ENCODE peak calls at places on chromosomes 6 and 20, in nine cellular contexts. One of them, this sample, is unnamed.

GRCh38 chr6:140346461-140346860 is 972.0 kb upstream of the CITED2 start:
- DNase-seq in KG1: no peak
- DNase-seq in endodermal cell: no peak
- DNase-seq in osteocyte: no peak
- DNase-seq in left ventricle myocardium inferior: no peak
- DNase-seq in nucleus accumbens: no peak
- DNase-seq in T follicular helper cell: no peak
- DNase-seq in MCF 10A: peak
- DNase-seq in hypothalamus: no peak
- DNase-seq in this sample: no peak

GRCh38 chr6:66687611-66688140 is 980.6 kb upstream of the EYS start:
- DNase-seq in hypothalamus: no peak
- DNase-seq in endodermal cell: no peak
- DNase-seq in nucleus accumbens: no peak
- DNase-seq in left ventricle myocardium inferior: no peak
- DNase-seq in KG1: no peak
- DNase-seq in osteocyte: no peak
- DNase-seq in MCF 10A: no peak
- DNase-seq in T follicular helper cell: no peak
- DNase-seq in this sample: no peak

GRCh38 chr6:49553353-49553752 is 2.9 kb downstream of the C6orf141 start:
- DNase-seq in KG1: no peak
- DNase-seq in hypothalamus: no peak
- DNase-seq in left ventricle myocardium inferior: no peak
- DNase-seq in MCF 10A: peak
- DNase-seq in osteocyte: no peak
- DNase-seq in endodermal cell: no peak
- DNase-seq in T follicular helper cell: no peak
- DNase-seq in nucleus accumbens: no peak
- DNase-seq in this sample: no peak

GRCh38 chr6:85118233-85118632 is 331.6 kb upstream of the NT5E start:
- DNase-seq in hypothalamus: no peak
- DNase-seq in left ventricle myocardium inferior: no peak
- DNase-seq in KG1: no peak
- DNase-seq in endodermal cell: peak
- DNase-seq in osteocyte: no peak
- DNase-seq in nucleus accumbens: no peak
- DNase-seq in T follicular helper cell: no peak
- DNase-seq in MCF 10A: no peak
- DNase-seq in this sample: no peak

GRCh38 chr20:58208944-58209343 is 19.5 kb downstream of the ANKRD60 start:
- DNase-seq in nucleus accumbens: no peak
- DNase-seq in left ventricle myocardium inferior: no peak
- DNase-seq in osteocyte: no peak
- DNase-seq in T follicular helper cell: no peak
- DNase-seq in hypothalamus: no peak
- DNase-seq in endodermal cell: peak
- DNase-seq in KG1: no peak
- DNase-seq in MCF 10A: no peak
- DNase-seq in this sample: no peak

GRCh38 chr6:126803769-126804168 is 314.7 kb upstream of the RSPO3 start:
- DNase-seq in osteocyte: no peak
- DNase-seq in left ventricle myocardium inferior: no peak
- DNase-seq in nucleus accumbens: no peak
- DNase-seq in T follicular helper cell: no peak
- DNase-seq in endodermal cell: no peak
- DNase-seq in KG1: no peak
- DNase-seq in MCF 10A: no peak
- DNase-seq in hypothalamus: no peak
- DNase-seq in this sample: no peak

GRCh38 chr6:100724222-100724621 is 156.9 kb downstream of the ASCC3 start:
- DNase-seq in T follicular helper cell: no peak
- DNase-seq in nucleus accumbens: no peak
- DNase-seq in KG1: no peak
- DNase-seq in left ventricle myocardium inferior: no peak
- DNase-seq in MCF 10A: no peak
- DNase-seq in endodermal cell: no peak
- DNase-seq in hypothalamus: no peak
- DNase-seq in osteocyte: no peak
- DNase-seq in this sample: no peak

GRCh38 chr6:122151768-122152167 is 247.7 kb upstream of the HSF2 start:
- DNase-seq in MCF 10A: no peak
- DNase-seq in osteocyte: no peak
- DNase-seq in T follicular helper cell: no peak
- DNase-seq in hypothalamus: no peak
- DNase-seq in nucleus accumbens: no peak
- DNase-seq in left ventricle myocardium inferior: no peak
- DNase-seq in KG1: no peak
- DNase-seq in endodermal cell: no peak
- DNase-seq in this sample: no peak

GRCh38 chr20:38932457-38933120 is 6.4 kb downstream of the FAM83D start:
- DNase-seq in KG1: no peak
- DNase-seq in left ventricle myocardium inferior: no peak
- DNase-seq in T follicular helper cell: no peak
- DNase-seq in osteocyte: no peak
- DNase-seq in nucleus accumbens: no peak
- DNase-seq in MCF 10A: peak
- DNase-seq in hypothalamus: no peak
- DNase-seq in endodermal cell: no peak
- DNase-seq in this sample: peak

GRCh38 chr6:14596410-14596809 is 478.8 kb downstream of the CD83 start:
- DNase-seq in T follicular helper cell: no peak
- DNase-seq in MCF 10A: peak
- DNase-seq in osteocyte: no peak
- DNase-seq in endodermal cell: peak
- DNase-seq in nucleus accumbens: no peak
- DNase-seq in hypothalamus: no peak
- DNase-seq in left ventricle myocardium inferior: no peak
- DNase-seq in KG1: no peak
- DNase-seq in this sample: no peak

GRCh38 chr6:158654960-158655485 is 5.2 kb downstream of the SYTL3 start:
- DNase-seq in T follicular helper cell: no peak
- DNase-seq in MCF 10A: peak
- DNase-seq in hypothalamus: no peak
- DNase-seq in endodermal cell: peak
- DNase-seq in left ventricle myocardium inferior: no peak
- DNase-seq in nucleus accumbens: no peak
- DNase-seq in KG1: no peak
- DNase-seq in osteocyte: no peak
- DNase-seq in this sample: no peak

GRCh38 chr20:1840865-1841553 is 54.2 kb upstream of the SIRPA start:
- DNase-seq in left ventricle myocardium inferior: no peak
- DNase-seq in endodermal cell: peak
- DNase-seq in MCF 10A: no peak
- DNase-seq in KG1: no peak
- DNase-seq in osteocyte: no peak
- DNase-seq in T follicular helper cell: no peak
- DNase-seq in nucleus accumbens: no peak
- DNase-seq in hypothalamus: no peak
- DNase-seq in this sample: no peak

GRCh38 chr6:137044366-137045220 is at the start of gene IL20RA:
- DNase-seq in endodermal cell: peak
- DNase-seq in osteocyte: no peak
- DNase-seq in KG1: no peak
- DNase-seq in MCF 10A: peak
- DNase-seq in nucleus accumbens: peak
- DNase-seq in hypothalamus: no peak
- DNase-seq in T follicular helper cell: no peak
- DNase-seq in left ventricle myocardium inferior: peak
- DNase-seq in this sample: no peak

GRCh38 chr6:52787917-52788316 is 15.7 kb downstream of the GSTA1 start:
- DNase-seq in left ventricle myocardium inferior: no peak
- DNase-seq in osteocyte: no peak
- DNase-seq in KG1: no peak
- DNase-seq in endodermal cell: no peak
- DNase-seq in hypothalamus: no peak
- DNase-seq in nucleus accumbens: no peak
- DNase-seq in MCF 10A: no peak
- DNase-seq in T follicular helper cell: no peak
- DNase-seq in this sample: no peak

GRCh38 chr20:33311989-33312388 is 29.0 kb downstream of the BPIFB1 start:
- DNase-seq in KG1: no peak
- DNase-seq in T follicular helper cell: no peak
- DNase-seq in left ventricle myocardium inferior: no peak
- DNase-seq in hypothalamus: no peak
- DNase-seq in endodermal cell: no peak
- DNase-seq in osteocyte: no peak
- DNase-seq in nucleus accumbens: no peak
- DNase-seq in MCF 10A: no peak
- DNase-seq in this sample: no peak

GRCh38 chr20:32150291-32150848 is 40.9 kb downstream of the TM9SF4 start:
- DNase-seq in MCF 10A: no peak
- DNase-seq in hypothalamus: no peak
- DNase-seq in osteocyte: no peak
- DNase-seq in KG1: no peak
- DNase-seq in left ventricle myocardium inferior: no peak
- DNase-seq in endodermal cell: no peak
- DNase-seq in T follicular helper cell: no peak
- DNase-seq in nucleus accumbens: no peak
- DNase-seq in this sample: no peak

GRCh38 chr6:139540276-139540675 is 165.8 kb upstream of the CITED2 start:
- DNase-seq in T follicular helper cell: peak
- DNase-seq in osteocyte: no peak
- DNase-seq in MCF 10A: peak
- DNase-seq in nucleus accumbens: no peak
- DNase-seq in left ventricle myocardium inferior: no peak
- DNase-seq in hypothalamus: no peak
- DNase-seq in KG1: no peak
- DNase-seq in endodermal cell: no peak
- DNase-seq in this sample: no peak

GRCh38 chr6:129740013-129740412 is 30.0 kb upstream of the ARHGAP18 start:
- DNase-seq in left ventricle myocardium inferior: no peak
- DNase-seq in endodermal cell: no peak
- DNase-seq in MCF 10A: no peak
- DNase-seq in T follicular helper cell: no peak
- DNase-seq in KG1: no peak
- DNase-seq in hypothalamus: no peak
- DNase-seq in nucleus accumbens: no peak
- DNase-seq in osteocyte: no peak
- DNase-seq in this sample: no peak

GRCh38 chr6:11992086-11992485 is 20.0 kb upstream of the HIVEP1 start:
- DNase-seq in osteocyte: no peak
- DNase-seq in KG1: no peak
- DNase-seq in left ventricle myocardium inferior: no peak
- DNase-seq in T follicular helper cell: no peak
- DNase-seq in hypothalamus: no peak
- DNase-seq in MCF 10A: no peak
- DNase-seq in endodermal cell: no peak
- DNase-seq in nucleus accumbens: no peak
- DNase-seq in this sample: no peak

GRCh38 chr6:11497881-11498280 is 39.7 kb upstream of the TMEM170B start:
- DNase-seq in MCF 10A: peak
- DNase-seq in KG1: no peak
- DNase-seq in hypothalamus: peak
- DNase-seq in endodermal cell: no peak
- DNase-seq in T follicular helper cell: no peak
- DNase-seq in osteocyte: no peak
- DNase-seq in nucleus accumbens: no peak
- DNase-seq in left ventricle myocardium inferior: no peak
- DNase-seq in this sample: no peak

GRCh38 chr20:62439218-62439617 is 11.9 kb upstream of the RBBP8NL start:
- DNase-seq in nucleus accumbens: no peak
- DNase-seq in left ventricle myocardium inferior: no peak
- DNase-seq in endodermal cell: no peak
- DNase-seq in hypothalamus: no peak
- DNase-seq in MCF 10A: no peak
- DNase-seq in KG1: no peak
- DNase-seq in osteocyte: no peak
- DNase-seq in T follicular helper cell: no peak
- DNase-seq in this sample: no peak

GRCh38 chr20:33604084-33604990 is 57.8 kb upstream of the C20orf144 start:
- DNase-seq in left ventricle myocardium inferior: no peak
- DNase-seq in endodermal cell: no peak
- DNase-seq in nucleus accumbens: no peak
- DNase-seq in T follicular helper cell: no peak
- DNase-seq in osteocyte: no peak
- DNase-seq in MCF 10A: no peak
- DNase-seq in KG1: no peak
- DNase-seq in hypothalamus: no peak
- DNase-seq in this sample: no peak

GRCh38 chr6:21144928-21145327 is 448.6 kb upstream of the SOX4 start:
- DNase-seq in KG1: no peak
- DNase-seq in endodermal cell: no peak
- DNase-seq in osteocyte: no peak
- DNase-seq in left ventricle myocardium inferior: no peak
- DNase-seq in nucleus accumbens: no peak
- DNase-seq in hypothalamus: no peak
- DNase-seq in T follicular helper cell: no peak
- DNase-seq in MCF 10A: no peak
- DNase-seq in this sample: no peak

GRCh38 chr20:38894091-38894847 is 31.9 kb upstream of the FAM83D start:
- DNase-seq in MCF 10A: no peak
- DNase-seq in nucleus accumbens: peak
- DNase-seq in T follicular helper cell: no peak
- DNase-seq in osteocyte: no peak
- DNase-seq in endodermal cell: no peak
- DNase-seq in hypothalamus: no peak
- DNase-seq in KG1: no peak
- DNase-seq in left ventricle myocardium inferior: peak
- DNase-seq in this sample: no peak

GRCh38 chr6:52419809-52420667 is at the start of gene EFHC1:
- DNase-seq in osteocyte: peak
- DNase-seq in T follicular helper cell: peak
- DNase-seq in KG1: peak
- DNase-seq in MCF 10A: peak
- DNase-seq in nucleus accumbens: peak
- DNase-seq in left ventricle myocardium inferior: peak
- DNase-seq in hypothalamus: peak
- DNase-seq in endodermal cell: peak
- DNase-seq in this sample: peak

GRCh38 chr20:43243672-43244269 is 54.1 kb upstream of the PTPRT start:
- DNase-seq in nucleus accumbens: no peak
- DNase-seq in MCF 10A: peak
- DNase-seq in hypothalamus: peak
- DNase-seq in left ventricle myocardium inferior: no peak
- DNase-seq in T follicular helper cell: no peak
- DNase-seq in osteocyte: no peak
- DNase-seq in endodermal cell: peak
- DNase-seq in KG1: no peak
- DNase-seq in this sample: no peak

GRCh38 chr6:14108571-14109410 is 8.8 kb upstream of the CD83 start:
- DNase-seq in KG1: peak
- DNase-seq in nucleus accumbens: no peak
- DNase-seq in hypothalamus: no peak
- DNase-seq in T follicular helper cell: no peak
- DNase-seq in MCF 10A: no peak
- DNase-seq in left ventricle myocardium inferior: no peak
- DNase-seq in osteocyte: no peak
- DNase-seq in endodermal cell: no peak
- DNase-seq in this sample: no peak

GRCh38 chr6:110999634-111000270 is 17.9 kb downstream of the RPF2 start:
- DNase-seq in endodermal cell: no peak
- DNase-seq in hypothalamus: no peak
- DNase-seq in KG1: no peak
- DNase-seq in T follicular helper cell: no peak
- DNase-seq in left ventricle myocardium inferior: no peak
- DNase-seq in MCF 10A: peak
- DNase-seq in osteocyte: no peak
- DNase-seq in nucleus accumbens: no peak
- DNase-seq in this sample: no peak

GRCh38 chr6:25094726-25095125 is 159.0 kb upstream of the RIPOR2 start:
- DNase-seq in endodermal cell: no peak
- DNase-seq in KG1: no peak
- DNase-seq in nucleus accumbens: no peak
- DNase-seq in osteocyte: no peak
- DNase-seq in hypothalamus: no peak
- DNase-seq in MCF 10A: no peak
- DNase-seq in T follicular helper cell: no peak
- DNase-seq in left ventricle myocardium inferior: no peak
- DNase-seq in this sample: no peak

GRCh38 chr6:149754573-149754972 is 5.0 kb downstream of the PCMT1 start:
- DNase-seq in hypothalamus: no peak
- DNase-seq in osteocyte: no peak
- DNase-seq in endodermal cell: no peak
- DNase-seq in nucleus accumbens: no peak
- DNase-seq in KG1: no peak
- DNase-seq in MCF 10A: no peak
- DNase-seq in left ventricle myocardium inferior: no peak
- DNase-seq in T follicular helper cell: no peak
- DNase-seq in this sample: no peak

GRCh38 chr20:846894-847278 is 13.4 kb downstream of the FAM110A start:
- DNase-seq in MCF 10A: no peak
- DNase-seq in osteocyte: no peak
- DNase-seq in T follicular helper cell: peak
- DNase-seq in nucleus accumbens: no peak
- DNase-seq in left ventricle myocardium inferior: no peak
- DNase-seq in hypothalamus: no peak
- DNase-seq in KG1: peak
- DNase-seq in endodermal cell: no peak
- DNase-seq in this sample: no peak